ENCODE peak calls at places on chromosomes 1 and 21, in ten cellular contexts. One of them, this sample, is unnamed.

GRCh38 chr1:8003431-8004112 is 22.5 kb downstream of the ERRFI1 start:
- DNase-seq in upper lobe of right lung: no peak
- DNase-seq in endodermal cell: no peak
- DNase-seq in GM23338: no peak
- DNase-seq in Caco-2: no peak
- DNase-seq in heart left ventricle: no peak
- DNase-seq in right lobe of liver: no peak
- DNase-seq in CD8-positive, alpha-beta T cell: no peak
- DNase-seq in neural progenitor cell: no peak
- DNase-seq in brain microvascular endothelial cell: no peak
- DNase-seq in this sample: no peak

GRCh38 chr1:10217748-10218441 is 7.5 kb downstream of the KIF1B start:
- DNase-seq in heart left ventricle: no peak
- DNase-seq in Caco-2: no peak
- DNase-seq in neural progenitor cell: no peak
- DNase-seq in GM23338: no peak
- DNase-seq in brain microvascular endothelial cell: no peak
- DNase-seq in upper lobe of right lung: no peak
- DNase-seq in right lobe of liver: no peak
- DNase-seq in CD8-positive, alpha-beta T cell: no peak
- DNase-seq in endodermal cell: no peak
- DNase-seq in this sample: no peak

GRCh38 chr21:43318841-43319781 is 107.8 kb downstream of the SIK1 start:
- DNase-seq in heart left ventricle: peak; percentile 73
- DNase-seq in CD8-positive, alpha-beta T cell: no peak
- DNase-seq in brain microvascular endothelial cell: peak; percentile 80
- DNase-seq in neural progenitor cell: no peak
- DNase-seq in GM23338: no peak
- DNase-seq in Caco-2: peak; percentile 40
- DNase-seq in right lobe of liver: no peak
- DNase-seq in upper lobe of right lung: no peak
- DNase-seq in endodermal cell: no peak
- DNase-seq in this sample: no peak

GRCh38 chr1:71587961-71588360 is 507.1 kb upstream of the ZRANB2 start:
- DNase-seq in right lobe of liver: no peak
- DNase-seq in Caco-2: no peak
- DNase-seq in upper lobe of right lung: no peak
- DNase-seq in GM23338: peak; percentile 15
- DNase-seq in heart left ventricle: no peak
- DNase-seq in neural progenitor cell: peak; percentile 11
- DNase-seq in CD8-positive, alpha-beta T cell: no peak
- DNase-seq in endodermal cell: no peak
- DNase-seq in brain microvascular endothelial cell: no peak
- DNase-seq in this sample: no peak

GRCh38 chr21:39660596-39660995 is 47.9 kb downstream of the B3GALT5 start:
- DNase-seq in upper lobe of right lung: peak; percentile 53
- DNase-seq in CD8-positive, alpha-beta T cell: no peak
- DNase-seq in neural progenitor cell: peak; percentile 25
- DNase-seq in endodermal cell: peak; percentile 60
- DNase-seq in right lobe of liver: no peak
- DNase-seq in brain microvascular endothelial cell: peak; percentile 72
- DNase-seq in GM23338: no peak
- DNase-seq in heart left ventricle: peak; percentile 67
- DNase-seq in Caco-2: no peak
- DNase-seq in this sample: no peak

GRCh38 chr1:47644216-47644581 is 206.4 kb downstream of the FOXD2 start:
- DNase-seq in brain microvascular endothelial cell: no peak
- DNase-seq in neural progenitor cell: peak; percentile 14
- DNase-seq in right lobe of liver: no peak
- DNase-seq in upper lobe of right lung: no peak
- DNase-seq in CD8-positive, alpha-beta T cell: no peak
- DNase-seq in GM23338: peak; percentile 37
- DNase-seq in endodermal cell: no peak
- DNase-seq in Caco-2: no peak
- DNase-seq in heart left ventricle: no peak
- DNase-seq in this sample: no peak

GRCh38 chr1:58539553-58539952 is 7.0 kb downstream of the OMA1 start:
- DNase-seq in CD8-positive, alpha-beta T cell: no peak
- DNase-seq in upper lobe of right lung: no peak
- DNase-seq in GM23338: no peak
- DNase-seq in right lobe of liver: no peak
- DNase-seq in neural progenitor cell: no peak
- DNase-seq in heart left ventricle: no peak
- DNase-seq in brain microvascular endothelial cell: no peak
- DNase-seq in Caco-2: no peak
- DNase-seq in endodermal cell: no peak
- DNase-seq in this sample: no peak

GRCh38 chr1:178683304-178683703 is 41.7 kb upstream of the RALGPS2 start:
- DNase-seq in CD8-positive, alpha-beta T cell: no peak
- DNase-seq in Caco-2: no peak
- DNase-seq in brain microvascular endothelial cell: no peak
- DNase-seq in neural progenitor cell: no peak
- DNase-seq in endodermal cell: no peak
- DNase-seq in GM23338: no peak
- DNase-seq in right lobe of liver: no peak
- DNase-seq in upper lobe of right lung: no peak
- DNase-seq in heart left ventricle: no peak
- DNase-seq in this sample: no peak

GRCh38 chr1:160711528-160712311 is at the start of gene CD48:
- DNase-seq in CD8-positive, alpha-beta T cell: peak; percentile 49
- DNase-seq in GM23338: no peak
- DNase-seq in endodermal cell: no peak
- DNase-seq in neural progenitor cell: no peak
- DNase-seq in heart left ventricle: no peak
- DNase-seq in upper lobe of right lung: no peak
- DNase-seq in right lobe of liver: no peak
- DNase-seq in Caco-2: no peak
- DNase-seq in brain microvascular endothelial cell: no peak
- DNase-seq in this sample: no peak

GRCh38 chr1:32949519-32949918 is 15.1 kb downstream of the RNF19B start:
- DNase-seq in right lobe of liver: no peak
- DNase-seq in Caco-2: no peak
- DNase-seq in endodermal cell: no peak
- DNase-seq in brain microvascular endothelial cell: no peak
- DNase-seq in upper lobe of right lung: no peak
- DNase-seq in neural progenitor cell: no peak
- DNase-seq in CD8-positive, alpha-beta T cell: no peak
- DNase-seq in GM23338: no peak
- DNase-seq in heart left ventricle: no peak
- DNase-seq in this sample: no peak

GRCh38 chr1:53473463-53473862 is 14.3 kb downstream of the DMRTB1 start:
- DNase-seq in GM23338: no peak
- DNase-seq in Caco-2: no peak
- DNase-seq in upper lobe of right lung: no peak
- DNase-seq in right lobe of liver: no peak
- DNase-seq in heart left ventricle: no peak
- DNase-seq in brain microvascular endothelial cell: peak; percentile 21
- DNase-seq in neural progenitor cell: no peak
- DNase-seq in CD8-positive, alpha-beta T cell: no peak
- DNase-seq in endodermal cell: peak; percentile 30
- DNase-seq in this sample: no peak
- TF ChIP-seq CTCF in GM23338: peak; percentile 44
- TF ChIP-seq CTCF in Caco-2: no peak
- TF ChIP-seq CTCF in upper lobe of right lung: no peak
- TF ChIP-seq CTCF in right lobe of liver: peak; percentile 17
- TF ChIP-seq CTCF in heart left ventricle: no peak
- TF ChIP-seq CTCF in brain microvascular endothelial cell: peak; percentile 52
- TF ChIP-seq CTCF in neural progenitor cell: peak; percentile 37
- TF ChIP-seq CTCF in CD8-positive, alpha-beta T cell: peak; percentile 22
- TF ChIP-seq CTCF in endodermal cell: peak; percentile 68
- TF ChIP-seq CTCF in this sample: no peak

DNA sequence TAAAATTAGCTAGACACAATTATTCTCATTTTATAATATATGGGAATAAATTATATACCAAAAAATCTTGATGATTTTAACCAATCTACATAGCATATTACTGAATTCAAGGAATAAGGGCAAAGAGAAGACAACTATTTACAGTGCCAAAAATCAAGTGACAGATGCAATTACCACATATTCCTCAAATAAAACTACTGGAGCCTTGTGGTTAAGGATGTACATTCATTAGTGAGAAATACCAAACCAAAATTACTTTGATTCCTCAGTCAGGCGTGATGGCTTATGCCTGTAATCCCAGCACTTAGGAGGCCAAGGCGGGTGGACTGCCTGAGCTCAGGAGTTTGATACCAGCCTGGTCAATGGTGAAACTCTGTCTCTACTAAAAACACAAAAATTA is 68.8 kb upstream of the RBM34 start:
- DNase-seq in upper lobe of right lung: no peak
- DNase-seq in endodermal cell: no peak
- DNase-seq in Caco-2: no peak
- DNase-seq in neural progenitor cell: no peak
- DNase-seq in right lobe of liver: no peak
- DNase-seq in CD8-positive, alpha-beta T cell: no peak
- DNase-seq in brain microvascular endothelial cell: no peak
- DNase-seq in GM23338: no peak
- DNase-seq in heart left ventricle: no peak
- DNase-seq in this sample: no peak
- H3K36me3 ChIP-seq in upper lobe of right lung: peaks cover 81% of the 10 kb centered on the region
- H3K36me3 ChIP-seq in endodermal cell: peaks cover 82% of the 10 kb centered on the region
- H3K36me3 ChIP-seq in Caco-2: no peaks in the 10 kb centered on the region
- H3K36me3 ChIP-seq in neural progenitor cell: peaks cover 33% of the 10 kb centered on the region
- H3K36me3 ChIP-seq in right lobe of liver: peaks cover 32% of the 10 kb centered on the region
- H3K36me3 ChIP-seq in CD8-positive, alpha-beta T cell: peaks cover 13% of the 10 kb centered on the region
- H3K36me3 ChIP-seq in brain microvascular endothelial cell: peaks cover 14% of the 10 kb centered on the region
- H3K36me3 ChIP-seq in GM23338: no peaks in the 10 kb centered on the region
- H3K36me3 ChIP-seq in heart left ventricle: peaks cover 96% of the 10 kb centered on the region
- H3K36me3 ChIP-seq in this sample: peaks cover 79% of the 10 kb centered on the region

DNA sequence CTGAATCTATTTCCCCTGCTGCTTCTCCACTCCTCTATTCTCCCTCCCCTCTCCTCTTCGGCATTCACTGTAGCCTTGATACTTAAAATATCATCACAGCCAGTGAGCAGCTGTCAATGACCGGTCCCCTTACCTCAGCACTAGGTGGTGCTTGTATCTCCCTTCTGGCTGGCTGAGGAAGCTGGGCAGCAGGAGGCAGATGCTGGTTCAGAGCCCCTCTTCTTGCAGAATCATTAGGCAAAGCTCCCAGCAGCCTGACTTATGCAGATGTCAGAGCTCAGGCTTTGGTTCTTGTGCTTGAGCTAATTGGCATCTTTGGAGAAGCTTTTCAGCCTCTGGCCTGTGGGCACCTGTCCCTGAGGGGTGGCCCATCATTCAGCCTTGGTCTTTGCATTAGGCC is 31.9 kb upstream of the KCNA2 start:
- DNase-seq in heart left ventricle: no peak
- DNase-seq in brain microvascular endothelial cell: no peak
- DNase-seq in neural progenitor cell: no peak
- DNase-seq in CD8-positive, alpha-beta T cell: no peak
- DNase-seq in GM23338: peak; percentile 14
- DNase-seq in upper lobe of right lung: no peak
- DNase-seq in endodermal cell: peak; percentile 56
- DNase-seq in Caco-2: no peak
- DNase-seq in right lobe of liver: no peak
- DNase-seq in this sample: no peak
- TF ChIP-seq CTCF in heart left ventricle: no peak
- TF ChIP-seq CTCF in brain microvascular endothelial cell: no peak
- TF ChIP-seq CTCF in neural progenitor cell: no peak
- TF ChIP-seq CTCF in CD8-positive, alpha-beta T cell: no peak
- TF ChIP-seq CTCF in GM23338: no peak
- TF ChIP-seq CTCF in upper lobe of right lung: no peak
- TF ChIP-seq CTCF in endodermal cell: peak; percentile 23
- TF ChIP-seq CTCF in Caco-2: no peak
- TF ChIP-seq CTCF in right lobe of liver: no peak
- TF ChIP-seq CTCF in this sample: no peak

DNA sequence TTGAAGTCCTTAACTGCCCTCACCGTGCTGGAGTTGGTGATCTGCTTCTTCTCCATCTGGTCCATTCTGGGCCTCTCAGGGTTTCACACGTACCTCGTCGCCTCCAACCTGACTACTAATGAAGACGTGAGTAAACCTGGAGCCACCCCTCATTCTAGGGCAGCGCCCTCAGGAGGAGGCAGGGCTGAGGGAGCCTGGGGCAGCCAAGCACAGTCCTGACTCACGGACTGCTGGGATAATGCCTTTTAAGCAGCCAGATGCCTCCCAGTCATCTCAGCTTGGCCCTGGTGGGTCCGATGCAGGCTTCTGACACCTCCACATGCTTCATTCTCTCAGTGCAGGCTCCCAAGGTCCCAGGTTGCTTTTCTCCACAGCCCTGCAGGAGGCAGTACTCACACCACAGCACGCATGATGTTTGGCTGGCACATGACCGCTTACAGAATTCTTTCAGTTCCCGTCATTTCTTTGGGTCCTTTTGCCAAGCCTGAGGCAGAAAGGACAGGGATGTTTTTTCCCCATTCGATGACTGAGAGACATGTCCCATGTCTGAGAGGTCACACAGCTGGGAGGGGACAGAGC is 11.8 kb upstream of the SFN start:
- DNase-seq in brain microvascular endothelial cell: no peak
- DNase-seq in right lobe of liver: no peak
- DNase-seq in CD8-positive, alpha-beta T cell: no peak
- DNase-seq in neural progenitor cell: no peak
- DNase-seq in endodermal cell: peak; percentile 64
- DNase-seq in heart left ventricle: no peak
- DNase-seq in GM23338: peak; percentile 34
- DNase-seq in upper lobe of right lung: no peak
- DNase-seq in Caco-2: no peak
- DNase-seq in this sample: no peak
- H3K36me3 ChIP-seq in brain microvascular endothelial cell: peaks cover 47% of the 10 kb centered on the region
- H3K36me3 ChIP-seq in right lobe of liver: peaks cover 49% of the 10 kb centered on the region
- H3K36me3 ChIP-seq in CD8-positive, alpha-beta T cell: peaks cover 71% of the 10 kb centered on the region
- H3K36me3 ChIP-seq in neural progenitor cell: no peaks in the 10 kb centered on the region
- H3K36me3 ChIP-seq in endodermal cell: peaks cover 73% of the 10 kb centered on the region
- H3K36me3 ChIP-seq in heart left ventricle: peaks cover 99% of the 10 kb centered on the region
- H3K36me3 ChIP-seq in GM23338: peaks cover 9% of the 10 kb centered on the region
- H3K36me3 ChIP-seq in upper lobe of right lung: peaks cover 81% of the 10 kb centered on the region
- H3K36me3 ChIP-seq in Caco-2: no peaks in the 10 kb centered on the region
- H3K36me3 ChIP-seq in this sample: peaks cover 95% of the 10 kb centered on the region

DNA sequence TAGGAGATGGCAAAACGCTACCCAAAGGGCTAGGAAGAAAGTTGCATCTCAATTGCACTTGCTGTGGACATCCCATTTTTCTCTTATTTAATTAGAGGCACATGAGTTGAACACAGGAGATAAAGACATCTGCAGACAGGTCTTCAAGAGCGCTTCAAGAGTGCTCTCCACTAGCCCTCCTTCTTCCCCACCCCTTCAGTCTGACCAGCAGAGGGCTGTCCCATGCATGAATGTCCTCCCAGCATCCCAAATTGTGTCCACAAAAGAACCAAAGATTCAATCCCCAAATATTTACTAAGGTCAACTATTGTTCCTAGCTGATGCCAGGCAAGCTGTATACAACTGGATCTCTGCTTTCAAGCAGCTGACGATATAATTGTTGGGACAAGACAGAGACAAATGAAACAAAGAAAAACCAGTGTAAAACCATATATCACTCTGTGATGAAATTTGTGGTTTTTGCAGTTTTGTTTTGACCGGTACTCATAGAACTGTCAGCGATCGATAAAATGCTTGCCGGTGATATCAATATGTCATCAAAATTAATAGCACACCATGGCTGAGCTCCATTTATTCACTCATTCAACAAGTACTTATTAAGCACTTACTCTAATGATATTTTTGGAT is 174.2 kb downstream of the TNR start:
- DNase-seq in Caco-2: no peak
- DNase-seq in GM23338: no peak
- DNase-seq in heart left ventricle: no peak
- DNase-seq in neural progenitor cell: no peak
- DNase-seq in brain microvascular endothelial cell: no peak
- DNase-seq in right lobe of liver: no peak
- DNase-seq in endodermal cell: no peak
- DNase-seq in upper lobe of right lung: no peak
- DNase-seq in CD8-positive, alpha-beta T cell: no peak
- DNase-seq in this sample: no peak
- TF ChIP-seq CTCF in Caco-2: no peak
- TF ChIP-seq CTCF in GM23338: peak; percentile 33
- TF ChIP-seq CTCF in heart left ventricle: no peak
- TF ChIP-seq CTCF in neural progenitor cell: peak; percentile 24
- TF ChIP-seq CTCF in brain microvascular endothelial cell: no peak
- TF ChIP-seq CTCF in right lobe of liver: no peak
- TF ChIP-seq CTCF in endodermal cell: peak; percentile 72
- TF ChIP-seq CTCF in upper lobe of right lung: no peak
- TF ChIP-seq CTCF in CD8-positive, alpha-beta T cell: no peak
- TF ChIP-seq CTCF in this sample: no peak